ENCODE peak calls at places on chromosomes 12 and 14, in four cellular contexts. One of them, this sample, is unnamed.

GRCh38 chr12:104507672-104508071 is 50.9 kb downstream of the CHST11 start:
- DNase-seq in T follicular helper cell: no peak
- DNase-seq in HT-29: no peak
- DNase-seq in Caco-2: no peak
- DNase-seq in this sample: no peak

GRCh38 chr12:4114986-4115385 is 158.6 kb upstream of the CCND2 start:
- DNase-seq in T follicular helper cell: peak; percentile 20
- DNase-seq in HT-29: no peak
- DNase-seq in Caco-2: no peak
- DNase-seq in this sample: no peak

GRCh38 chr12:44428825-44429224 is 447.3 kb downstream of the NELL2 start:
- DNase-seq in T follicular helper cell: no peak
- DNase-seq in HT-29: no peak
- DNase-seq in Caco-2: no peak
- DNase-seq in this sample: no peak

GRCh38 chr14:44170099-44170498 is 337.0 kb downstream of the FSCB start:
- DNase-seq in T follicular helper cell: no peak
- DNase-seq in HT-29: no peak
- DNase-seq in Caco-2: no peak
- DNase-seq in this sample: no peak

GRCh38 chr12:106170285-106170684 is 31.5 kb upstream of the NUAK1 start:
- DNase-seq in T follicular helper cell: no peak
- DNase-seq in HT-29: no peak
- DNase-seq in Caco-2: no peak
- DNase-seq in this sample: peak; percentile 4

GRCh38 chr12:94762943-94763342 is 112.6 kb upstream of the TMCC3 start:
- DNase-seq in T follicular helper cell: no peak
- DNase-seq in HT-29: no peak
- DNase-seq in Caco-2: no peak
- DNase-seq in this sample: no peak

GRCh38 chr14:67251573-67252226 is 10.5 kb downstream of the PALS1 start:
- DNase-seq in T follicular helper cell: no peak
- DNase-seq in HT-29: no peak
- DNase-seq in Caco-2: no peak
- DNase-seq in this sample: peak; percentile 51

GRCh38 chr12:120538281-120539156 is 4.4 kb downstream of the RNF10 start:
- DNase-seq in T follicular helper cell: no peak
- DNase-seq in HT-29: peak; percentile 91
- DNase-seq in Caco-2: no peak
- DNase-seq in this sample: peak; percentile 68

GRCh38 chr14:104927432-104927816 is 2.7 kb downstream of the PLD4 start:
- DNase-seq in T follicular helper cell: no peak
- DNase-seq in HT-29: no peak
- DNase-seq in Caco-2: no peak
- DNase-seq in this sample: no peak

GRCh38 chr12:53252349-53252916 is 15.7 kb upstream of the ESPL1 start:
- DNase-seq in T follicular helper cell: no peak
- DNase-seq in HT-29: peak; percentile 74
- DNase-seq in Caco-2: peak; percentile 56
- DNase-seq in this sample: peak; percentile 81

GRCh38 chr12:121849660-121850059 is 9.0 kb downstream of the HPD start:
- DNase-seq in T follicular helper cell: no peak
- DNase-seq in HT-29: no peak
- DNase-seq in Caco-2: no peak
- DNase-seq in this sample: no peak

GRCh38 chr14:27366596-27366995 is 768.8 kb upstream of the NOVA1 start:
- DNase-seq in T follicular helper cell: no peak
- DNase-seq in HT-29: no peak
- DNase-seq in Caco-2: no peak
- DNase-seq in this sample: no peak

GRCh38 chr14:49972840-49973239 is 80.0 kb downstream of the ARF6 start:
- DNase-seq in T follicular helper cell: no peak
- DNase-seq in HT-29: peak; percentile 84
- DNase-seq in Caco-2: peak; percentile 63
- DNase-seq in this sample: peak; percentile 78

GRCh38 chr14:20683896-20684661 is at the start of gene RNASE4:
- DNase-seq in T follicular helper cell: peak; percentile 72
- DNase-seq in HT-29: peak; percentile 78
- DNase-seq in Caco-2: peak; percentile 84
- DNase-seq in this sample: peak; percentile 75

GRCh38 chr14:90554341-90554740 is 157.5 kb downstream of the CALM1 start:
- DNase-seq in T follicular helper cell: no peak
- DNase-seq in HT-29: no peak
- DNase-seq in Caco-2: no peak
- DNase-seq in this sample: no peak

GRCh38 chr12:131131808-131132117 is 178.1 kb downstream of the ADGRD1 start:
- DNase-seq in T follicular helper cell: no peak
- DNase-seq in HT-29: no peak
- DNase-seq in Caco-2: no peak
- DNase-seq in this sample: no peak

GRCh38 chr14:47278233-47278842 is 397.1 kb downstream of the MDGA2 start:
- DNase-seq in T follicular helper cell: no peak
- DNase-seq in HT-29: peak; percentile 54
- DNase-seq in Caco-2: peak; percentile 47
- DNase-seq in this sample: no peak

GRCh38 chr12:78963439-78964222 is 99.1 kb downstream of the SYT1 start:
- DNase-seq in T follicular helper cell: no peak
- DNase-seq in HT-29: no peak
- DNase-seq in Caco-2: no peak
- DNase-seq in this sample: peak; percentile 10

GRCh38 chr12:30755395-30755762 is 628 bp upstream of the CAPRIN2 start:
- DNase-seq in T follicular helper cell: no peak
- DNase-seq in HT-29: no peak
- DNase-seq in Caco-2: no peak
- DNase-seq in this sample: no peak

GRCh38 chr12:6267007-6267721 is 43.3 kb upstream of the PLEKHG6 start:
- DNase-seq in T follicular helper cell: no peak
- DNase-seq in HT-29: no peak
- DNase-seq in Caco-2: no peak
- DNase-seq in this sample: no peak

GRCh38 chr12:88309546-88309945 is 167.4 kb downstream of the TMTC3 start:
- DNase-seq in T follicular helper cell: no peak
- DNase-seq in HT-29: no peak
- DNase-seq in Caco-2: no peak
- DNase-seq in this sample: no peak

GRCh38 chr12:114665411-114666181 is 18.4 kb downstream of the TBX3 start:
- DNase-seq in T follicular helper cell: no peak
- DNase-seq in HT-29: no peak
- DNase-seq in Caco-2: no peak
- DNase-seq in this sample: no peak

GRCh38 chr12:48067250-48067938 is 38.5 kb downstream of the SENP1 start:
- DNase-seq in T follicular helper cell: no peak
- DNase-seq in HT-29: no peak
- DNase-seq in Caco-2: no peak
- DNase-seq in this sample: no peak

GRCh38 chr14:101183376-101184103 is 280.0 kb upstream of the RTL1 start:
- DNase-seq in T follicular helper cell: no peak
- DNase-seq in HT-29: peak; percentile 10
- DNase-seq in Caco-2: no peak
- DNase-seq in this sample: no peak

GRCh38 chr12:95173392-95174251 is 43.6 kb downstream of the FGD6 start:
- DNase-seq in T follicular helper cell: no peak
- DNase-seq in HT-29: peak; percentile 30
- DNase-seq in Caco-2: no peak
- DNase-seq in this sample: peak; percentile 9